ENCODE peak calls at places on chromosomes 12 and 14, in five cellular contexts. Q, B, X, H and R are unnamed samples.

GRCh38 chr14:106185837-106186233 is 659.5 kb downstream of the TMEM121 start:
- DNase-seq in Q (no peak), B (no peak), X (no peak), H (no peak), R (no peak)

GRCh38 chr14:29857545-29857944 is 70.1 kb downstream of the PRKD1 start:
- DNase-seq in Q (no peak), B (no peak), X (no peak), H (peak; percentile 55), R (no peak)

GRCh38 chr12:65894127-65894526 is 69.8 kb downstream of the HMGA2 start:
- DNase-seq in Q (no peak), B (no peak), X (peak; percentile 67), H (no peak), R (no peak)

GRCh38 chr12:28967426-28967825 is 181.7 kb upstream of the FAR2 start:
- DNase-seq in Q (no peak), B (no peak), X (no peak), H (no peak), R (no peak)

GRCh38 chr14:74508844-74509428 is 15.4 kb downstream of the ISCA2 start:
- DNase-seq in Q (no peak), B (no peak), X (no peak), H (no peak), R (no peak)

GRCh38 chr14:93175492-93175891 is 9.2 kb downstream of the MOAP1 start:
- DNase-seq in Q (no peak), B (no peak), X (no peak), H (no peak), R (no peak)

GRCh38 chr14:23300687-23301223 is 1.9 kb downstream of the PPP1R3E start:
- DNase-seq in Q (peak; percentile 43), B (no peak), X (peak; percentile 13), H (no peak), R (peak; percentile 55)

GRCh38 chr12:131755305-131756113 is 44.6 kb downstream of the SFSWAP start:
- DNase-seq in Q (peak; percentile 61), B (peak; percentile 54), X (peak; percentile 10), H (no peak), R (peak; percentile 48)

DNA sequence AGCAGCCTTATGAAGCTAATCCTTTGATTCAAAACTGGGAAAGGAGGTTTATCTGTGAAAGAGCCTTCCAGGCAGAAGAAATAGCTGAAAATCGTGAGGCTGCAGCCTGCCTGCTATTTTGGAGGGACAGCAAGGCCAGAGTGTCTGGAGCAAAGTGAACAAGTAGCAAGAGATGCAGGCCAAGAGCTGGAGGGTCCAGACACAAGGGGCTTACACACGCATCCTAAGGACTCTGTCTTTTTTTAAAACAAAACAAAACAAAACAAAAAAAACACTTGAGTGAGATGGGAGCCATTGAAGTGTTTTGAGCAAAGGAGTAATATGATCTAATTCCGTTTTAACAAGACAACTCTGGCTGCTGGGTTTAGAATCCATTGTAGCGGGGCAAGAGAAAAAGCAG is 76.4 kb upstream of the BCAT1 start:
- DNase-seq in Q (no peak), B (no peak), X (no peak), H (no peak), R (no peak)
- TF ChIP-seq MXI1 in Q (no peak), B (no peak), X (no peak), H (no peak), R (no peak)

GRCh38 chr12:53758081-53758769 is 6.4 kb upstream of the CISTR start:
- DNase-seq in Q (no peak), B (no peak), X (no peak), H (no peak), R (no peak)

GRCh38 chr12:53755451-53756290 is 3.9 kb upstream of the CISTR start:
- DNase-seq in Q (no peak), B (no peak), X (no peak), H (no peak), R (no peak)

GRCh38 chr12:53759261-53759660 is 7.5 kb upstream of the CISTR start:
- DNase-seq in Q (no peak), B (no peak), X (no peak), H (no peak), R (no peak)

GRCh38 chr12:53756300-53757094 is 4.7 kb upstream of the CISTR start:
- DNase-seq in Q (no peak), B (no peak), X (no peak), H (no peak), R (no peak)

DNA sequence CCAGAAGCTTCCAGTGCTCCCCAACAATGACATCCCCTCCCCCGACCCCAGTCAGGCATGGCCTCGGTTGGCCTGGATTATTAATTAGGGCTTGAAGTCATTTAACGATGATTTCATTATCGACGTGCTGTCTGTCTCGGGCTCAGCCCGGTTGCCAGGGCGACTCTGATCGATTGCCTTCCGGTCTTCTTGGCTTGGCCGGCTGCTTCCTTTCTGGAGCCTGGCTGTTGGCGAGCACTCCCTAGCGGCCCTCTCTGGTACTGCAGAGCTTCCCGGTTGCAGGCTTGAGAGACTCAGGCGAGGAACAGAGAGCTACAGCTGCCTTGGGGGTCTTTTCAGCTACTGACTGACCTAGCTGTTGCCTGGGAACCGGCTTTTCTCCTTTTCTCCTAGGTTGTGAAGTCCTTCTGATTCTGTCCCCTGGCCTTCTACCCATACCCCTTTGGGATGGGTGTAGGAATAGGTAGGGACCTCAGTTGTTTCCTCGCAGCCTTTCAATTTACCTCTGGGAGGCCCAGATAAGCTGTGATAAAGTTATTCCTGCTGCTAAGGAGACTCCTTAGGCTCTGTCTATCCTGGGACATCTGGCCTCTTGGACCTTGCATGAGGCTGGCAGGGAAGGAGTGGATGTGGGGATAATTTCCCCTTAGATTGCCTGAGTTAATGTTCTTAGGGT is 5.5 kb upstream of the CISTR start:
- DNase-seq in Q (peak; percentile 44), B (peak; percentile 79), X (peak; percentile 55), H (no peak), R (peak; percentile 81)
- TF ChIP-seq MXI1 in Q (no peak), B (no peak), X (no peak), H (peak; percentile 67), R (no peak)

GRCh38 chr12:67211494-67211893 is 57.7 kb upstream of the CAND1 start:
- DNase-seq in Q (no peak), B (no peak), X (no peak), H (no peak), R (no peak)

GRCh38 chr12:67211029-67211428 is 58.1 kb upstream of the CAND1 start:
- DNase-seq in Q (peak; percentile 32), B (no peak), X (no peak), H (no peak), R (no peak)

DNA sequence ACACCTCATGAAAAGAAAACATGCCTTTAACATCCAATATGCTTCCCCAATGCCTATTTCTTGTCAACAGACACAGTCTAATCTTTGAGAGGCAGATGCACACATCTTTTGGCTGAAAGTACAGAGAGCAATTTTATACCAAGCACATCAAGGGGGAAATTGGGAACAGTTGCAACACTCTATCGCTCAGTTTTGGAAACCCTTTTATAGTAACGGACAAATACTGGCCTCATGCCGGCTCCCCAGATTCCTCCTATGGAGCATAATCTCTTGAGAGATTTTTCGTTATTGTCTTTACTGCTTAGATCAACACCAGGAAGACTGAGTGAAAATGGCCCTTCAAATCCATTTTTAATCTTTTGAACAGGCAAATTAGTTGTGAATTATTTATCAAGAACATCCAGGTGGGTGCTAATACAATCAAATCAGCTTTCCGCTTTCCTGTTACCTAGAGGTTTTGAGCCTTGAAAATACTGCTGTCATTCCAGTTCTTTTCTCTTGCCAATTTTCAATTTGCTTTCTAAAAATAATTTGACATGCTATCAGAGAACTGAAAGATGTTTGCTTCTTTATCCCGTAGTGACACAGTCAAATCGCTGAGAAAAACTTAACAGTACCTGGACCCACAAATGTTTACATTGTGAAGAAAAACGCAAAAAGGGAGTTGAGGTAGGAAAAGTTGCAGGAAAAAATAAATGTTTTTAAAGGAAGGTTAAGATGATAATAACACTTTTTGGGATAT is 60.7 kb upstream of the CAND1 start:
- DNase-seq in Q (no peak), B (no peak), X (no peak), H (no peak), R (no peak)
- TF ChIP-seq MXI1 in Q (no peak), B (no peak), X (no peak), H (no peak), R (no peak)

DNA sequence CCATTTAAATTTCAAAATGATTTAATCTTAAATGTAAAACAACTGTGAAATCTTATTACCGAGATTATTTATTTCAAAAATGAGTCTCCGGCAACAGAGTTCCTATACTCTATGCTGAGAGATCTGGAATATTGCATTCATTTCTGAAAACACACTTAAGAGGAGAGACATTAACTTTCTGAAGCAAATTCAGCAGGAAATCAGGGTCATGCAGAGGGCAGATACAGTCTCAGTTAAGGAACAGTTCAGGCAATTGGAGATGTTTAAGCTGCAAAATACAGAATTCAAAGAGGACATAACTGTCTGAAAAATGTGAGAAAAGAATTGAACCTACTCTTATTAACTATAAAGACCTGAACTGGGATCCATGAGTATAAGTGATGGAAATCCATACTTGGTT is 320.7 kb downstream of the PAWR start:
- DNase-seq in Q (no peak), B (no peak), X (no peak), H (no peak), R (no peak)
- TF ChIP-seq MXI1 in Q (no peak), B (no peak), X (no peak), H (no peak), R (no peak)

DNA sequence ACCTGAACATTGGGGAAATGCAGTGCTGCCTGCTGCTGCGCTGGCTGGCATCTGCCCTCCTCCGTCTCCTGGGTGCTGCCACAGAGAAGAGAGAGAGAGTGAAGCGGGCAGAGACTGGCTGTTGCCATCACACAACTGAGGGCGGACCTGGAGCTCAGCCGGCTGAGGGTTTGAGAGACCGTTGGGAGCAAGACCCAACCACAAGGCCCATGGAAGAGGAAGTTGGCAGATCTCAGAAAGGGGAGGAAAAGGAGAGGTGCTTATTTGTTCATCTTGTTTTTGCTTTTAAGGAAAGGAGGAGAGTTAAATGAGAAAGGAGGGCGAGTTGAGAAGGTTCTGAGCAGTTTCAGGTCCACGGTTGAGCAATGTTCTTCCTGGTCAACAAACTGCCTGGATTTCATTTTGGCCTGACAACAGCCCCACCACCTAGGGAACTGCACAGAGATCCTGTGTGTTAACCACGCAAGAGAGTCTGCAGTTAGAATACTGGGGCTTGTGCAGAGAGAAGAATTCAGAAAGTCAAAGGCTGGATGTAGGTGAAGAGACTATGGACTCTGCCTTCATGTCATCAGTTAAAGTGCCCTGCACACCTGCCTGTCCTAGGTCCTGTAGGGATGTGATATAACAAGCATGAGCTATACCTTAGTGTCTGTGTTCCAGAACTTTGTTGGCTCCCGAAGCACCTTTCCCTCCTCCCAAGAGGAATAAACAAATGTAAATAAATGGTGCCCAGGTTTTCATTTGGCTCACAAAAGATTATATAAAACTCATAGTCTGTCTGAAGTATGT is 124.6 kb downstream of the ETV6 start:
- DNase-seq in Q (no peak), B (no peak), X (no peak), H (no peak), R (no peak)
- TF ChIP-seq MXI1 in Q (no peak), B (no peak), X (no peak), H (no peak), R (no peak)

DNA sequence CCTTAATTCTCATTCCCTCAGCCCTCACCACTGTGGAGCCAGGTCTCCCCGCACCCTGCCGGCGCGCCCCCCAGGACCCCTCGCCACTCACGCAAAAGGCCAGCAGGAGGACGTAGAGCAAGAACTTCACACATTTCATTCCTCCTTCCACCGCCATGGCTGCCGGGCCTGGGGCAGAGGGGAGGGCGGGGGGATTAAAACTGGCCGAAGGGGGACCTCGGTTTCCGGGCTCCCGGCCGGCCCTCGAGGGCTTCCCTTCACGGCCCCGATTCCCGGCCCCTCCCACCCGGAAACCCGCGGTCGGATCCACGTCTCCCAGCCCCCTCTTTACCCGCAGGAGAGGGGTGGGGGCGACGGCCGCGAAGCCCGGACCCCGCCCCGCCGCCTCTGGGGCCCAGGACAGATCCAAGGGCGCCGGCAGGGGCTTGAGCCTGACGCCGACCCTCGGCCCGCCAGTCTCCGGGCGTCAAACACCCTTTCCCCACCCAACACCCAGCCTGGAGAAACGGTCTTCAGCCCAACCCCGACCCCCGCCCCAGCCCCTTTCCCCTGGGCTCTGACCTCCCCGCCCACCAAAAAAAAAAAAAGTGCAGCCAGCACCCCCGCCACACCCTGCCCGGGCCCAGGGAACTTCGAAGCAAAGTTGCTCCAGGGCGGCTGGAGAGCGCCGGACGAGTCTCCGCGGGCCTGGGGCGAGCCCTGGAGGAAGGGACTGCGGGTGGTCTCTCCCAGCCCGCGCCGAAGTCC is 451 bp downstream of the CD63 start:
- DNase-seq in Q (no peak), B (peak; percentile 82), X (peak; percentile 53), H (no peak), R (peak; percentile 63)
- TF ChIP-seq MXI1 in Q (no peak), B (no peak), X (peak; percentile 20), H (no peak), R (no peak)